ENCODE peak calls at places on chromosomes 16 and 17, in seven cellular contexts. R, Z, J, F, W, H and A are unnamed samples.

GRCh38 chr16:10386517-10387377 is 886 bp downstream of the ATF7IP2 start:
- DNase-seq in R (no peak), W (peak; percentile 25), Z (peak; percentile 5), F (peak; percentile 51), J (no peak), H (peak; percentile 2), A (peak; percentile 28)

GRCh38 chr16:11094838-11095565 is 150.6 kb downstream of the CLEC16A start:
- DNase-seq in W (no peak), R (no peak), F (no peak), H (no peak), Z (no peak), J (no peak), A (peak; percentile 32)

GRCh38 chr17:78408476-78409020 is 30.1 kb downstream of the PGS1 start:
- DNase-seq in R (no peak), H (no peak), J (peak; percentile 87), W (no peak), Z (no peak), F (no peak), A (no peak)

GRCh38 chr17:31095239-31096105 is 695 bp downstream of the NF1 start:
- DNase-seq in Z (no peak), W (peak; percentile 25), H (peak; percentile 47), F (peak; percentile 7), J (peak; percentile 61), R (peak; percentile 93), A (peak; percentile 74)

GRCh38 chr17:59028328-59028727 is 78.4 kb downstream of the TRIM37 start:
- DNase-seq in H (no peak), W (no peak), R (no peak), Z (no peak), F (no peak), J (no peak), A (no peak)

GRCh38 chr16:31105677-31106213 is 2.4 kb upstream of the BCKDK start:
- DNase-seq in F (peak; percentile 79), J (peak; percentile 91), W (peak; percentile 42), H (no peak), Z (no peak), R (peak; percentile 75), A (peak; percentile 63)

GRCh38 chr17:2138768-2139167 is 83.9 kb downstream of the HIC1 start:
- DNase-seq in R (no peak), H (no peak), Z (peak; percentile 42), W (no peak), J (peak; percentile 56), F (peak; percentile 34), A (peak; percentile 65)

GRCh38 chr17:65398036-65398787 is 163.2 kb downstream of the AXIN2 start:
- DNase-seq in Z (no peak), F (no peak), H (no peak), J (no peak), W (peak; percentile 63), R (no peak), A (no peak)

GRCh38 chr17:37392024-37392590 is 14.5 kb downstream of the ACACA start:
- DNase-seq in R (peak; percentile 6), J (no peak), H (peak; percentile 90), W (peak; percentile 2), F (no peak), Z (no peak), A (peak; percentile 86)

GRCh38 chr17:9811086-9811485 is 10.8 kb downstream of the GSG1L2 start:
- DNase-seq in J (no peak), R (no peak), W (peak; percentile 82), H (no peak), Z (no peak), F (no peak), A (no peak)

GRCh38 chr16:61946019-61946418 is 90.2 kb downstream of the CDH8 start:
- DNase-seq in R (no peak), Z (no peak), W (no peak), J (no peak), H (no peak), F (no peak), A (no peak)

GRCh38 chr16:1530883-1531637 is 2.4 kb upstream of the TMEM204 start:
- DNase-seq in W (no peak), Z (no peak), J (no peak), H (peak; percentile 43), R (no peak), F (no peak), A (peak; percentile 90)

GRCh38 chr17:27460196-27460725 is 4.0 kb downstream of the KSR1 start:
- DNase-seq in J (no peak), R (no peak), H (no peak), F (peak; percentile 43), W (no peak), Z (no peak), A (no peak)

GRCh38 chr17:50218071-50218759 is 16.8 kb upstream of the COL1A1 start:
- DNase-seq in W (peak; percentile 22), F (no peak), R (no peak), Z (no peak), J (no peak), H (peak; percentile 65), A (peak; percentile 52)

GRCh38 chr17:57422574-57423164 is 166.3 kb downstream of the MSI2 start:
- DNase-seq in J (no peak), R (no peak), H (peak; percentile 57), F (no peak), Z (peak; percentile 77), W (peak; percentile 87), A (peak; percentile 46)

GRCh38 chr17:64920026-64920418 is 744 bp upstream of the LRRC37A3 start:
- DNase-seq in R (peak; percentile 18), W (peak; percentile 34), H (no peak), F (peak; percentile 46), J (peak; percentile 41), Z (no peak), A (peak; percentile 33)

GRCh38 chr17:1726626-1727257 is 2.2 kb downstream of the WDR81 start:
- DNase-seq in F (no peak), H (no peak), W (no peak), J (no peak), Z (no peak), R (no peak), A (no peak)

GRCh38 chr17:38444151-38444550 is 15.9 kb downstream of the ARHGAP23 start:
- DNase-seq in F (peak; percentile 57), Z (no peak), J (peak; percentile 47), W (peak; percentile 69), R (peak; percentile 89), H (peak; percentile 63), A (peak; percentile 68)

GRCh38 chr17:79944251-79944812 is 91.3 kb downstream of the TBC1D16 start:
- DNase-seq in J (no peak), R (no peak), H (no peak), Z (no peak), W (no peak), F (no peak), A (no peak)

GRCh38 chr16:19804538-19805323 is 79.9 kb downstream of the GPRC5B start:
- DNase-seq in W (peak; percentile 82), F (no peak), H (no peak), Z (no peak), R (peak; percentile 25), J (peak; percentile 48), A (no peak)

GRCh38 chr16:78926723-78927200 is 673.8 kb downstream of the MAF start:
- DNase-seq in R (no peak), H (no peak), F (no peak), Z (no peak), W (no peak), J (no peak), A (no peak)

GRCh38 chr17:47275245-47275984 is 21.8 kb downstream of the ITGB3 start:
- DNase-seq in F (no peak), W (peak; percentile 95), R (peak; percentile 78), J (peak; percentile 75), H (peak; percentile 84), Z (no peak), A (peak; percentile 70)

GRCh38 chr16:6836771-6837170 is 495.9 kb upstream of the RBFOX1 start:
- DNase-seq in H (no peak), F (no peak), J (no peak), R (no peak), Z (no peak), W (no peak), A (no peak)

GRCh38 chr16:72788269-72788809 is 259.6 kb downstream of the ZFHX3 start:
- DNase-seq in H (no peak), Z (no peak), J (no peak), F (no peak), R (peak; percentile 41), W (no peak), A (no peak)

GRCh38 chr16:13298676-13299075 is 397.3 kb downstream of the SHISA9 start:
- DNase-seq in Z (no peak), R (no peak), J (no peak), H (no peak), W (no peak), F (no peak), A (no peak)

GRCh38 chr17:78609198-78609597 is 32.0 kb upstream of the DNAH17 start:
- DNase-seq in R (no peak), H (no peak), F (no peak), W (no peak), J (no peak), Z (no peak), A (peak; percentile 28)

GRCh38 chr17:80727409-80727755 is 182.7 kb downstream of the RPTOR start:
- DNase-seq in W (no peak), J (no peak), Z (no peak), F (no peak), H (no peak), R (no peak), A (no peak)

GRCh38 chr16:48182979-48183537 is 27.3 kb upstream of the ABCC12 start:
- DNase-seq in F (no peak), W (no peak), H (no peak), Z (peak; percentile 61), J (no peak), R (no peak), A (no peak)

GRCh38 chr17:61794792-61795191 is 68.5 kb downstream of the BRIP1 start:
- DNase-seq in R (no peak), W (peak; percentile 40), J (no peak), Z (no peak), F (no peak), H (no peak), A (no peak)

GRCh38 chr17:14006249-14006942 is 62.9 kb upstream of the COX10 start:
- DNase-seq in W (no peak), Z (no peak), F (no peak), H (no peak), J (no peak), R (no peak), A (no peak)
- H3K9ac ChIP-seq in W (no peak overlapping the region), Z (no peak overlapping the region), F (no peak overlapping the region), H (no peak overlapping the region), J (no peak overlapping the region), R (no peak overlapping the region), A (no peak overlapping the region)

DNA sequence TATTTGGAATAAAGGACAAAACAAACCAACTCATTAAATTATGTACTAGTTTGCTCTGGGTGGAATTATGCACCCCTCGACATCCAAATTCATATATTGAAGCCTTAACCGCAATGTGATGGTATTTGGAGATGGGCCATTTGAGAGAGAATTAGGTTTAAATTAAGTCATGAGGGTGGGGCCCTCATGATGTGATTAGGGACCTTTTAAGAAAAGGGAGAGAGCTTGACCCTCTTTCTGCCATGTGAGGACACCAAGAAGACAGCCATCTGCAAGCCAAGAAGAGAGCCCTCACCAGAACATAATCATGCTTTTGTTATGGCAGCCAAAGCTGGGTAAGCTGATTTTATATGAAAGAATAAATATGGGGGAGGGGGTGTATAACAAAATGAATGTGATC is 2.0 kb downstream of the C16orf87 start:
- DNase-seq in R (no peak), F (no peak), W (no peak), Z (no peak), J (no peak), H (no peak), A (no peak)
- H3K9ac ChIP-seq in R (no peak overlapping the region), F (peak overlapping the region; percentile 89), W (no peak overlapping the region), Z (no peak overlapping the region), J (no peak overlapping the region), H (peak overlapping the region; percentile 47), A (peak overlapping the region; percentile 94)

GRCh38 chr16:89095401-89095974 is 1.8 kb downstream of the ACSF3 start:
- DNase-seq in F (no peak), J (no peak), Z (no peak), R (no peak), W (no peak), H (no peak), A (no peak)
- H3K9ac ChIP-seq in F (peak overlapping the region; percentile 6), J (no peak overlapping the region), Z (peak overlapping the region; percentile 35), R (no peak overlapping the region), W (no peak overlapping the region), H (no peak overlapping the region), A (peak overlapping the region; percentile 92)

GRCh38 chr17:21285164-21286065 is 904 bp downstream of the MAP2K3 start:
- DNase-seq in F (no peak), R (peak; percentile 36), J (peak; percentile 63), Z (no peak), H (peak; percentile 51), W (peak; percentile 55), A (peak; percentile 81)
- H3K9ac ChIP-seq in F (peak overlapping the region; percentile 90), R (peak overlapping the region; percentile 21), J (peak overlapping the region; percentile 93), Z (peak overlapping the region; percentile 69), H (peak overlapping the region; percentile 78), W (peak overlapping the region; percentile 89), A (peak overlapping the region; percentile 97)